ENCODE peak calls at places on chromosome 1, in ten cellular contexts. One of them, this sample, is unnamed.

GRCh38 chr1:25245809-25246599 is 1.2 kb downstream of the RSRP1 start:
- DNase-seq in body of pancreas: no peak
- DNase-seq in choroid plexus epithelial cell: peak
- DNase-seq in lower leg skin: no peak
- DNase-seq in mucosa of descending colon: peak
- DNase-seq in cardiac fibroblast: peak
- DNase-seq in sigmoid colon: no peak
- DNase-seq in stomach: no peak
- DNase-seq in left ventricle myocardium inferior: no peak
- DNase-seq in GM10248: peak
- DNase-seq in this sample: no peak

GRCh38 chr1:230788561-230789275 is 41.5 kb downstream of the CAPN9 start:
- DNase-seq in body of pancreas: no peak
- DNase-seq in choroid plexus epithelial cell: no peak
- DNase-seq in lower leg skin: no peak
- DNase-seq in mucosa of descending colon: no peak
- DNase-seq in cardiac fibroblast: no peak
- DNase-seq in sigmoid colon: no peak
- DNase-seq in stomach: no peak
- DNase-seq in left ventricle myocardium inferior: no peak
- DNase-seq in GM10248: no peak
- DNase-seq in this sample: no peak

GRCh38 chr1:12275370-12275769 is 45.5 kb downstream of the VPS13D start:
- DNase-seq in body of pancreas: peak
- DNase-seq in choroid plexus epithelial cell: peak
- DNase-seq in lower leg skin: no peak
- DNase-seq in mucosa of descending colon: peak
- DNase-seq in cardiac fibroblast: peak
- DNase-seq in sigmoid colon: no peak
- DNase-seq in stomach: peak
- DNase-seq in left ventricle myocardium inferior: peak
- DNase-seq in GM10248: peak
- DNase-seq in this sample: no peak

GRCh38 chr1:186819140-186819539 is 9.6 kb upstream of the PLA2G4A start:
- DNase-seq in body of pancreas: no peak
- DNase-seq in choroid plexus epithelial cell: peak
- DNase-seq in lower leg skin: no peak
- DNase-seq in mucosa of descending colon: no peak
- DNase-seq in cardiac fibroblast: peak
- DNase-seq in sigmoid colon: no peak
- DNase-seq in stomach: no peak
- DNase-seq in left ventricle myocardium inferior: no peak
- DNase-seq in GM10248: no peak
- DNase-seq in this sample: peak

GRCh38 chr1:30847358-30847972 is 61.1 kb downstream of the SDC3 start:
- DNase-seq in body of pancreas: peak
- DNase-seq in choroid plexus epithelial cell: peak
- DNase-seq in lower leg skin: peak
- DNase-seq in mucosa of descending colon: peak
- DNase-seq in cardiac fibroblast: peak
- DNase-seq in sigmoid colon: peak
- DNase-seq in stomach: peak
- DNase-seq in left ventricle myocardium inferior: peak
- DNase-seq in GM10248: no peak
- DNase-seq in this sample: peak

GRCh38 chr1:235873571-235873970 is 6.9 kb upstream of the LYST start:
- DNase-seq in body of pancreas: no peak
- DNase-seq in choroid plexus epithelial cell: no peak
- DNase-seq in lower leg skin: no peak
- DNase-seq in mucosa of descending colon: no peak
- DNase-seq in cardiac fibroblast: no peak
- DNase-seq in sigmoid colon: no peak
- DNase-seq in stomach: no peak
- DNase-seq in left ventricle myocardium inferior: no peak
- DNase-seq in GM10248: no peak
- DNase-seq in this sample: no peak

GRCh38 chr1:207059881-207060280 is 6.8 kb downstream of the PFKFB2 start:
- DNase-seq in body of pancreas: no peak
- DNase-seq in choroid plexus epithelial cell: no peak
- DNase-seq in lower leg skin: no peak
- DNase-seq in mucosa of descending colon: no peak
- DNase-seq in cardiac fibroblast: no peak
- DNase-seq in sigmoid colon: no peak
- DNase-seq in stomach: no peak
- DNase-seq in left ventricle myocardium inferior: no peak
- DNase-seq in GM10248: no peak
- DNase-seq in this sample: no peak

GRCh38 chr1:4673494-4673893 is 19.1 kb downstream of the AJAP1 start:
- DNase-seq in body of pancreas: no peak
- DNase-seq in choroid plexus epithelial cell: no peak
- DNase-seq in lower leg skin: no peak
- DNase-seq in mucosa of descending colon: no peak
- DNase-seq in cardiac fibroblast: no peak
- DNase-seq in sigmoid colon: no peak
- DNase-seq in stomach: no peak
- DNase-seq in left ventricle myocardium inferior: no peak
- DNase-seq in GM10248: no peak
- DNase-seq in this sample: no peak

GRCh38 chr1:44407430-44408180 is 2.5 kb downstream of the RNF220 start:
- DNase-seq in body of pancreas: no peak
- DNase-seq in choroid plexus epithelial cell: no peak
- DNase-seq in lower leg skin: no peak
- DNase-seq in mucosa of descending colon: no peak
- DNase-seq in cardiac fibroblast: no peak
- DNase-seq in sigmoid colon: no peak
- DNase-seq in stomach: no peak
- DNase-seq in left ventricle myocardium inferior: no peak
- DNase-seq in GM10248: no peak
- DNase-seq in this sample: no peak

GRCh38 chr1:84726593-84727275 is 36.5 kb upstream of the SSX2IP start:
- DNase-seq in body of pancreas: no peak
- DNase-seq in choroid plexus epithelial cell: peak
- DNase-seq in lower leg skin: no peak
- DNase-seq in mucosa of descending colon: no peak
- DNase-seq in cardiac fibroblast: peak
- DNase-seq in sigmoid colon: no peak
- DNase-seq in stomach: no peak
- DNase-seq in left ventricle myocardium inferior: no peak
- DNase-seq in GM10248: no peak
- DNase-seq in this sample: no peak

DNA sequence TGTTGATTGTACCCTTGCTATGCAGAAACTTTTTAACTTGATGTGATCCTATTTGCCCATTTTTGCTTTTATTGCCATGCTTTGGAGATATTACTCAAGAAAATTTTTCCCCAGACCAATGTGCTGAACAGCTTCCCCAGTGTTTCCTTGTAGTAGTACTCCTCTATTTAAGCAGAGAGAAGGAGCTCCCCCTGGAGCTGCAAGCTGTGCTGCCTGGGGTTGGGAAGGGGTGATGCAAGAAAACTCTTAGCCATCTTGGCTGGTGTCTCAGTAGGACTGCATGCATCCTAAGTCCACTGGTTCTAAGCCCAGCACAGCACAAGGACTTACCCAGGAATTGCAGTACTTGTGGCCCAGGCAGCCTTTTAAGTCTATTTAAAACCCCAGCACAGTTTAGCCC is 121.6 kb downstream of the NTMT2 start:
- DNase-seq in body of pancreas: no peak
- DNase-seq in choroid plexus epithelial cell: peak
- DNase-seq in lower leg skin: no peak
- DNase-seq in mucosa of descending colon: no peak
- DNase-seq in cardiac fibroblast: peak
- DNase-seq in sigmoid colon: no peak
- DNase-seq in stomach: no peak
- DNase-seq in left ventricle myocardium inferior: no peak
- DNase-seq in GM10248: no peak
- DNase-seq in this sample: no peak
- TF ChIP-seq CTCF in body of pancreas: no peak
- TF ChIP-seq CTCF in choroid plexus epithelial cell: peak
- TF ChIP-seq CTCF in lower leg skin: no peak
- TF ChIP-seq CTCF in mucosa of descending colon: no peak
- TF ChIP-seq CTCF in cardiac fibroblast: peak
- TF ChIP-seq CTCF in sigmoid colon: no peak
- TF ChIP-seq CTCF in stomach: no peak
- TF ChIP-seq CTCF in left ventricle myocardium inferior: peak
- TF ChIP-seq CTCF in GM10248: no peak
- TF ChIP-seq CTCF in this sample: no peak

GRCh38 chr1:196144588-196144987 is 463.7 kb downstream of the KCNT2 start:
- DNase-seq in body of pancreas: no peak
- DNase-seq in choroid plexus epithelial cell: no peak
- DNase-seq in lower leg skin: no peak
- DNase-seq in mucosa of descending colon: no peak
- DNase-seq in cardiac fibroblast: no peak
- DNase-seq in sigmoid colon: no peak
- DNase-seq in stomach: no peak
- DNase-seq in left ventricle myocardium inferior: no peak
- DNase-seq in GM10248: no peak
- DNase-seq in this sample: no peak
- TF ChIP-seq CTCF in body of pancreas: no peak
- TF ChIP-seq CTCF in choroid plexus epithelial cell: no peak
- TF ChIP-seq CTCF in lower leg skin: no peak
- TF ChIP-seq CTCF in mucosa of descending colon: no peak
- TF ChIP-seq CTCF in cardiac fibroblast: no peak
- TF ChIP-seq CTCF in sigmoid colon: no peak
- TF ChIP-seq CTCF in stomach: no peak
- TF ChIP-seq CTCF in left ventricle myocardium inferior: no peak
- TF ChIP-seq CTCF in GM10248: no peak
- TF ChIP-seq CTCF in this sample: peak

GRCh38 chr1:149927535-149928387 is at the start of gene SF3B4:
- DNase-seq in body of pancreas: peak
- DNase-seq in choroid plexus epithelial cell: peak
- DNase-seq in lower leg skin: peak
- DNase-seq in mucosa of descending colon: peak
- DNase-seq in cardiac fibroblast: peak
- DNase-seq in sigmoid colon: peak
- DNase-seq in stomach: peak
- DNase-seq in left ventricle myocardium inferior: peak
- DNase-seq in GM10248: peak
- DNase-seq in this sample: peak
- TF ChIP-seq CTCF in body of pancreas: peak
- TF ChIP-seq CTCF in choroid plexus epithelial cell: no peak
- TF ChIP-seq CTCF in lower leg skin: no peak
- TF ChIP-seq CTCF in mucosa of descending colon: no peak
- TF ChIP-seq CTCF in cardiac fibroblast: no peak
- TF ChIP-seq CTCF in sigmoid colon: no peak
- TF ChIP-seq CTCF in stomach: no peak
- TF ChIP-seq CTCF in left ventricle myocardium inferior: no peak
- TF ChIP-seq CTCF in GM10248: peak
- TF ChIP-seq CTCF in this sample: no peak

GRCh38 chr1:223549740-223550139 is 115.8 kb downstream of the CAPN8 start:
- DNase-seq in body of pancreas: no peak
- DNase-seq in choroid plexus epithelial cell: no peak
- DNase-seq in lower leg skin: no peak
- DNase-seq in mucosa of descending colon: no peak
- DNase-seq in cardiac fibroblast: no peak
- DNase-seq in sigmoid colon: no peak
- DNase-seq in stomach: no peak
- DNase-seq in left ventricle myocardium inferior: no peak
- DNase-seq in GM10248: no peak
- DNase-seq in this sample: no peak
- TF ChIP-seq CTCF in body of pancreas: no peak
- TF ChIP-seq CTCF in choroid plexus epithelial cell: no peak
- TF ChIP-seq CTCF in lower leg skin: no peak
- TF ChIP-seq CTCF in mucosa of descending colon: no peak
- TF ChIP-seq CTCF in cardiac fibroblast: no peak
- TF ChIP-seq CTCF in sigmoid colon: no peak
- TF ChIP-seq CTCF in stomach: no peak
- TF ChIP-seq CTCF in left ventricle myocardium inferior: no peak
- TF ChIP-seq CTCF in GM10248: no peak
- TF ChIP-seq CTCF in this sample: no peak

GRCh38 chr1:205225901-205226765 is 1.6 kb upstream of the TMCC2 start:
- DNase-seq in body of pancreas: no peak
- DNase-seq in choroid plexus epithelial cell: no peak
- DNase-seq in lower leg skin: no peak
- DNase-seq in mucosa of descending colon: no peak
- DNase-seq in cardiac fibroblast: no peak
- DNase-seq in sigmoid colon: no peak
- DNase-seq in stomach: no peak
- DNase-seq in left ventricle myocardium inferior: no peak
- DNase-seq in GM10248: no peak
- DNase-seq in this sample: no peak

GRCh38 chr1:205226868-205227583 is 720 bp upstream of the TMCC2 start:
- DNase-seq in body of pancreas: no peak
- DNase-seq in choroid plexus epithelial cell: peak
- DNase-seq in lower leg skin: no peak
- DNase-seq in mucosa of descending colon: no peak
- DNase-seq in cardiac fibroblast: peak
- DNase-seq in sigmoid colon: no peak
- DNase-seq in stomach: no peak
- DNase-seq in left ventricle myocardium inferior: no peak
- DNase-seq in GM10248: no peak
- DNase-seq in this sample: no peak

GRCh38 chr1:205227584-205228006 is at the start of gene TMCC2:
- DNase-seq in body of pancreas: peak
- DNase-seq in choroid plexus epithelial cell: peak
- DNase-seq in lower leg skin: peak
- DNase-seq in mucosa of descending colon: peak
- DNase-seq in cardiac fibroblast: peak
- DNase-seq in sigmoid colon: peak
- DNase-seq in stomach: peak
- DNase-seq in left ventricle myocardium inferior: peak
- DNase-seq in GM10248: peak
- DNase-seq in this sample: peak

GRCh38 chr1:205228052-205228451 is 306 bp downstream of the TMCC2 start:
- DNase-seq in body of pancreas: no peak
- DNase-seq in choroid plexus epithelial cell: no peak
- DNase-seq in lower leg skin: no peak
- DNase-seq in mucosa of descending colon: no peak
- DNase-seq in cardiac fibroblast: no peak
- DNase-seq in sigmoid colon: no peak
- DNase-seq in stomach: peak
- DNase-seq in left ventricle myocardium inferior: no peak
- DNase-seq in GM10248: no peak
- DNase-seq in this sample: no peak

DNA sequence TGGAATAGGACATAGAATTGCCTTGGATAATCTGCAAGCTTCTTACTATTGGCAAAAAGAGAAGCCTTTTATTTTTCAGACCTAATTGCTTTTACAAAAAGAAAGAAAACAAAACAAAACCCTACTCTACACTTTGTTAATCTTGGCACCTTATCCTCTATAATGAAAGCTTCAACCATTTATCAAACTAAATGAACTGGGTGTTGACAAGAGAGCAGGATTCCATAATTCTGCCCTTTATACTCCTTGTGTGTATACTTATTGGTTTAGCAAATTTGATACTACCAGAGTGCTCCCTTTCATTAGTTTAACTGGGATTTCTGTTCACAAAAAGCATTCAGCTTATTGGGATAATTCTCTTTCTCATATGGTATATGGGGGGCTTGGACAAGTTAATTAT is 3.0 kb upstream of the TMCC2 start:
- DNase-seq in body of pancreas: no peak
- DNase-seq in choroid plexus epithelial cell: no peak
- DNase-seq in lower leg skin: no peak
- DNase-seq in mucosa of descending colon: no peak
- DNase-seq in cardiac fibroblast: no peak
- DNase-seq in sigmoid colon: no peak
- DNase-seq in stomach: no peak
- DNase-seq in left ventricle myocardium inferior: no peak
- DNase-seq in GM10248: no peak
- DNase-seq in this sample: no peak
- TF ChIP-seq CTCF in body of pancreas: no peak
- TF ChIP-seq CTCF in choroid plexus epithelial cell: no peak
- TF ChIP-seq CTCF in lower leg skin: no peak
- TF ChIP-seq CTCF in mucosa of descending colon: no peak
- TF ChIP-seq CTCF in cardiac fibroblast: no peak
- TF ChIP-seq CTCF in sigmoid colon: no peak
- TF ChIP-seq CTCF in stomach: no peak
- TF ChIP-seq CTCF in left ventricle myocardium inferior: no peak
- TF ChIP-seq CTCF in GM10248: no peak
- TF ChIP-seq CTCF in this sample: no peak

This sample was measured in AG04450.